ENCODE peak calls at places on chromosome 14, in four cellular contexts. R, W, N and Z are unnamed samples.

GRCh38 chr14:100292776-100293461 is 13.3 kb downstream of the SLC25A29 start:
- DNase-seq in W (no peak), R (no peak), N (no peak), Z (no peak)

GRCh38 chr14:106024983-106025604 is 498.7 kb downstream of the TMEM121 start:
- DNase-seq in N (no peak), R (no peak), W (no peak), Z (no peak)

GRCh38 chr14:73502017-73502619 is 11.4 kb downstream of the RIOX1 start:
- DNase-seq in W (peak), R (no peak), N (no peak), Z (peak)

GRCh38 chr14:68231832-68232642 is 412.5 kb downstream of the RAD51B start:
- DNase-seq in R (no peak), W (no peak), N (no peak), Z (no peak)

GRCh38 chr14:72607386-72608125 is 286.3 kb downstream of the DPF3 start:
- DNase-seq in R (no peak), W (no peak), N (no peak), Z (peak)

GRCh38 chr14:39426605-39427004 is 5.6 kb downstream of the FBXO33 start:
- DNase-seq in N (no peak), R (no peak), W (peak), Z (peak)

GRCh38 chr14:34937442-34937841 is 45.4 kb upstream of the SRP54 start:
- DNase-seq in N (no peak), R (no peak), W (no peak), Z (no peak)

GRCh38 chr14:36021926-36022325 is 154.6 kb downstream of the PTCSC3 start:
- DNase-seq in N (no peak), W (no peak), R (no peak), Z (peak)

GRCh38 chr14:105126126-105126969 is 42.2 kb downstream of the JAG2 start:
- DNase-seq in R (no peak), N (no peak), W (no peak), Z (no peak)

GRCh38 chr14:75549169-75549568 is 26.9 kb downstream of the BATF start:
- DNase-seq in N (no peak), W (no peak), R (no peak), Z (no peak)

GRCh38 chr14:90291699-90292098 is 35.3 kb downstream of the PSMC1 start:
- DNase-seq in W (peak), N (no peak), R (no peak), Z (no peak)

GRCh38 chr14:96281486-96281885 is 25.5 kb downstream of the BDKRB1 start:
- DNase-seq in N (no peak), R (no peak), W (no peak), Z (no peak)

GRCh38 chr14:74670726-74671125 is 42.2 kb downstream of the AREL1 start:
- DNase-seq in W (no peak), R (no peak), N (no peak), Z (no peak)